ENCODE peak calls at places on chromosome 19, in seven cellular contexts. F, P, D, S, L, K and H are unnamed samples.

GRCh38 chr19:42225718-42226292 is 5.7 kb downstream of the ZNF526 start:
- DNase-seq in P (no peak), L (no peak), K (no peak), D (no peak), F (no peak), S (no peak), H (no peak)

GRCh38 chr19:45177817-45178261 is at the start of gene TRAPPC6A:
- DNase-seq in P (peak; percentile 92), L (no peak), K (peak; percentile 52), S (no peak), F (no peak), D (no peak), H (peak; percentile 20)

GRCh38 chr19:42132030-42132628 is at the start of gene POU2F2:
- DNase-seq in S (peak; percentile 71), P (no peak), K (no peak), L (peak; percentile 87), F (no peak), D (peak; percentile 30), H (no peak)

GRCh38 chr19:13055213-13056051 is 47.2 kb downstream of the LYL1 start:
- DNase-seq in K (peak; percentile 96), P (no peak), L (peak; percentile 95), D (peak; percentile 61), F (no peak), S (peak; percentile 80), H (no peak)

GRCh38 chr19:14023404-14024235 is 4.3 kb upstream of the RLN3 start:
- DNase-seq in P (no peak), K (peak; percentile 53), D (peak; percentile 41), F (no peak), L (no peak), S (peak; percentile 89), H (no peak)

GRCh38 chr19:24049537-24049936 is 37.5 kb upstream of the ZNF254 start:
- DNase-seq in K (no peak), P (no peak), S (no peak), L (no peak), D (no peak), F (no peak), H (no peak)

GRCh38 chr19:6530385-6531162 is at the start of gene TNFSF9:
- DNase-seq in P (peak; percentile 68), S (peak; percentile 96), L (peak; percentile 98), F (peak; percentile 98), K (peak; percentile 90), D (peak; percentile 91), H (peak; percentile 33)

GRCh38 chr19:2631213-2631821 is 71.2 kb downstream of the GNG7 start:
- DNase-seq in S (no peak), K (peak; percentile 27), P (no peak), F (no peak), L (no peak), D (no peak), H (no peak)

GRCh38 chr19:33293255-33294057 is 8.9 kb downstream of the CEBPA start:
- DNase-seq in S (no peak), D (no peak), F (no peak), L (no peak), P (peak; percentile 89), K (peak; percentile 76), H (no peak)

GRCh38 chr19:36745870-36746269 is 26.7 kb downstream of the ZNF850 start:
- DNase-seq in F (no peak), L (no peak), S (no peak), D (no peak), K (no peak), P (peak; percentile 38), H (no peak)

GRCh38 chr19:38838208-38838985 is 6.8 kb upstream of the ECH1 start:
- DNase-seq in K (no peak), L (no peak), D (no peak), S (no peak), P (peak; percentile 95), F (no peak), H (no peak)

GRCh38 chr19:17391371-17392151 is 2.4 kb downstream of the CCDC194 start:
- DNase-seq in D (no peak), L (no peak), S (peak; percentile 64), F (no peak), K (no peak), P (peak; percentile 14), H (no peak)

GRCh38 chr19:916645-917322 is 349 bp upstream of the KISS1R start:
- DNase-seq in K (no peak), F (no peak), P (no peak), L (no peak), S (peak; percentile 79), D (no peak), H (no peak)

GRCh38 chr19:45322744-45323281 is at the start of gene CKM:
- DNase-seq in P (no peak), S (no peak), K (no peak), F (no peak), L (no peak), D (no peak), H (no peak)

GRCh38 chr19:14767466-14767971 is 10.8 kb downstream of the ADGRE2 start:
- DNase-seq in S (no peak), L (peak; percentile 62), P (no peak), K (no peak), D (no peak), F (no peak), H (no peak)

GRCh38 chr19:40630571-40631160 is 29.5 kb downstream of the LTBP4 start:
- DNase-seq in P (no peak), S (peak; percentile 52), D (no peak), F (no peak), L (no peak), K (no peak), H (no peak)

GRCh38 chr19:281156-281853 is 9.9 kb downstream of the PLPP2 start:
- DNase-seq in D (no peak), S (no peak), L (peak; percentile 76), F (no peak), K (no peak), P (no peak), H (no peak)

GRCh38 chr19:12720851-12721655 is 2.7 kb downstream of the TNPO2 start:
- DNase-seq in K (peak; percentile 17), D (no peak), S (peak; percentile 59), L (no peak), P (no peak), F (no peak), H (no peak)

GRCh38 chr19:46040952-46041500 is at the start of gene IGFL4:
- DNase-seq in F (no peak), S (no peak), K (peak; percentile 51), P (peak; percentile 47), L (no peak), D (no peak), H (no peak)

GRCh38 chr19:18053571-18054219 is 33.0 kb downstream of the IL12RB1 start:
- DNase-seq in S (no peak), K (peak; percentile 43), L (no peak), D (no peak), P (no peak), F (no peak), H (no peak)

GRCh38 chr19:40603071-40603718 is 2.0 kb downstream of the LTBP4 start:
- DNase-seq in F (no peak), P (peak; percentile 59), S (no peak), L (peak; percentile 83), K (peak; percentile 79), D (no peak), H (no peak)

GRCh38 chr19:17455711-17456123 is 5.0 kb downstream of the NXNL1 start:
- DNase-seq in K (no peak), D (no peak), S (peak; percentile 63), L (no peak), P (no peak), F (no peak), H (no peak)

GRCh38 chr19:4589579-4590410 is 30.3 kb upstream of the SEMA6B start:
- DNase-seq in K (no peak), P (no peak), L (no peak), F (no peak), D (no peak), S (peak; percentile 75), H (no peak)

GRCh38 chr19:10718205-10719196 is 622 bp downstream of the DNM2 start:
- DNase-seq in F (no peak), S (peak; percentile 77), K (peak; percentile 25), L (peak; percentile 89), P (peak; percentile 9), D (peak; percentile 52), H (no peak)

GRCh38 chr19:32522967-32523366 is 58.0 kb upstream of the PDCD5 start:
- DNase-seq in P (no peak), L (no peak), S (no peak), F (peak; percentile 26), D (no peak), K (no peak), H (no peak)

GRCh38 chr19:35018379-35018778 is 11.9 kb upstream of the SCN1B start:
- DNase-seq in L (no peak), K (no peak), S (no peak), D (no peak), P (no peak), F (no peak), H (no peak)
- H3K4me3 ChIP-seq in L (no peak overlapping the region), K (no peak overlapping the region), S (no peak overlapping the region), D (no peak overlapping the region), P (no peak overlapping the region), F (no peak overlapping the region), H (no peak overlapping the region)

DNA sequence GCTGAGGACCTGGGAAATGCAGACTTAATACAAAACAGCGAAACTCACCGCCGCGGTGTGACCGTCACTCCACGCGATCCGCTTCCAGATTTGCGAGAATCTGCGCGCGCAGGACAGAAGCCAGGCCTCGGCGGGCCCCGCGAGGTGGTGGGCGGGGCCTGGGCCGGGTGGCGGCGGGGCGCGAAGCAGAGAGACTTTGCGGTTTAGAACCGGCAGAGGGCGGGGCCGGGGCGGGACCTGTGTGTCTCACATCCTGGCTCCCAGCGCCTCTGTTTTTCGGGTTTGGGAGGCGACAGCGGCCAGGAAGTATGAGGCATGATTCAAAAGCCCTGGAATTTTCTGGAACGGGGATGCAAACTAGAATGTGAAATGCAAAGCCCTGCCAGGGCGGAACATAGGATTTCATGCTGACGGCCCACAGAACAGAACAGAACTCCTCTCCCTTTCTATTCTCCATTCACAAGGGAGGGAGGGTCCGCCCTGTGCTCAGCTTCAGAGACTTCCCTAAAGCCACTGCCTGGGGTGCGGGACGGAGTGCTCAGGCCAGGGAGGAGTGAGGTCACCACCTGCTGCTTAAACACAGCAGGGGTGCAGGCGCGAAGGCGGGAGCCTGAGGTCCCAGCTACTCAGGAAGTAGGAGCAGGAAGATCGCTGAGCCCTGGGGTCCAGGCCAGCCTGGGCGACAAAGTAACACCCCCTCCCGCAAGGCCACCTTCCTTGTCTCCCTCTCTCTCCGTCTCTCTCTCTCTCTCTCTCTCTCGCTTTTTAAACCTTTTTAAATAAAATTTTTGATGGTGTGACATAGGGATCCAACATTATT is 44.2 kb downstream of the ZNF611 start:
- DNase-seq in F (peak; percentile 98), K (peak; percentile 95), S (peak; percentile 97), D (peak; percentile 93), L (peak; percentile 99), P (peak; percentile 85), H (peak; percentile 53)
- TF ChIP-seq CTCF in F (peak; percentile 27), K (no peak), S (peak; percentile 63), D (no peak), L (no peak), P (no peak), H (no peak)

DNA sequence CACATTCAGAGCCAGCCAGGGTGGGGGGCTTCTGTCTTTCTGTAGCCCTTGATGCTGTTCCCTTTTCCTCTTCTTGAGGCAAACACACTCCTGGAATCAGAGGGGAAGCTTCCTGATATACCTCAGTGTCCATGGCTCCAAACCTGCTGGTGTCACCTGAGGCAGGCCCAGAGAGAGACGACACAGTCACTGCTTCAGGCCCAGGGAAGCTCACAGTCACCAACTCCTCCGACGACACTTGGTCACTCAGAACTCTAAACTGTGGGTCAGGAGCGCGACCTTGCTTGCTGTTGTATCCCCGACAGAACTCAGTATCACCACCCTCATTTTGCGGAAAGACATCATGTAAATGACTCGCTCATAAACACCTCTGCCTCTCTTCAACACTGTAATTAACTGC is 1.1 kb downstream of the ATP13A1 start:
- DNase-seq in F (no peak), S (no peak), D (no peak), L (no peak), K (no peak), P (no peak), H (no peak)
- H3K4me3 ChIP-seq in F (peak overlapping the region; percentile 99), S (peak overlapping the region; percentile 78), D (no peak overlapping the region), L (no peak overlapping the region), K (peak overlapping the region; percentile 99), P (peak overlapping the region; percentile 86), H (peak overlapping the region; percentile 95)

GRCh38 chr19:55536951-55537740 is at the start of gene SBK2:
- DNase-seq in F (no peak), D (no peak), K (no peak), S (peak; percentile 96), P (no peak), L (no peak), H (no peak)
- TF ChIP-seq CTCF in F (no peak), D (no peak), K (no peak), S (peak; percentile 82), P (peak; percentile 11), L (no peak), H (peak; percentile 34)